ENCODE peak calls at places on chromosome 10, in ten cellular contexts. O is HCEC 1CT; W is Panc1; E is anterior cingulate cortex; Y is HCT116; N is T47D; S is GM13977; L is activated naive CD4-positive, alpha-beta T cell; X is cardiac muscle cell; D is T-helper 1 cell. A is an unnamed sample.

GRCh38 chr10:121684276-121684675 is 86.0 kb upstream of the FGFR2 start:
- DNase-seq in O (peak), W (no peak), E (no peak), Y (no peak), N (no peak), S (no peak), L (no peak), X (peak), D (no peak), A (no peak)

GRCh38 chr10:94496010-94496409 is 49.6 kb upstream of the HELLS start:
- DNase-seq in O (peak), W (no peak), E (no peak), Y (no peak), N (no peak), S (peak), L (no peak), X (no peak), D (no peak), A (no peak)

GRCh38 chr10:60654813-60655464 is 123.3 kb upstream of the CDK1 start:
- DNase-seq in O (peak), W (peak), E (no peak), Y (peak), N (no peak), S (no peak), L (no peak), X (peak), D (no peak), A (no peak)

GRCh38 chr10:3077940-3078630 is 10.7 kb downstream of the PFKP start:
- DNase-seq in O (no peak), W (no peak), E (no peak), Y (no peak), N (no peak), S (no peak), L (no peak), X (no peak), D (no peak), A (no peak)

GRCh38 chr10:66983482-66983818 is 57.6 kb downstream of the LRRTM3 start:
- DNase-seq in O (no peak), W (no peak), E (no peak), Y (no peak), N (no peak), S (no peak), L (no peak), X (no peak), D (no peak), A (no peak)

GRCh38 chr10:101095550-101096213 is 33.9 kb downstream of the KAZALD1 start:
- DNase-seq in O (peak), W (peak), E (no peak), Y (peak), N (peak), S (peak), L (peak), X (peak), D (peak), A (peak)

GRCh38 chr10:30537586-30537985 is 92.0 kb downstream of the LYZL2 start:
- DNase-seq in O (no peak), W (no peak), E (no peak), Y (no peak), N (no peak), S (no peak), L (no peak), X (no peak), D (no peak), A (no peak)

GRCh38 chr10:117148284-117148683 is 10.2 kb upstream of the VAX1 start:
- DNase-seq in O (no peak), W (no peak), E (no peak), Y (no peak), N (no peak), S (no peak), L (no peak), X (no peak), D (no peak), A (no peak)

GRCh38 chr10:128011059-128011979 is 104.4 kb downstream of the PTPRE start:
- DNase-seq in O (peak), W (peak), E (peak), Y (peak), N (peak), S (peak), L (peak), X (peak), D (peak), A (peak)

GRCh38 chr10:116183733-116184447 is 89.1 kb downstream of the GFRA1 start:
- DNase-seq in O (peak), W (no peak), E (no peak), Y (no peak), N (peak), S (no peak), L (no peak), X (peak), D (no peak), A (no peak)

GRCh38 chr10:10351451-10351850 is 666.2 kb upstream of the CELF2 start:
- DNase-seq in O (no peak), W (no peak), E (no peak), Y (no peak), N (no peak), S (no peak), L (no peak), X (no peak), D (no peak), A (no peak)

GRCh38 chr10:8403711-8404371 is 349.4 kb downstream of the GATA3 start:
- DNase-seq in O (no peak), W (no peak), E (no peak), Y (no peak), N (no peak), S (no peak), L (no peak), X (no peak), D (no peak), A (no peak)

GRCh38 chr10:74337330-74338016 is 186.5 kb downstream of the ADK start:
- DNase-seq in O (no peak), W (no peak), E (no peak), Y (no peak), N (no peak), S (no peak), L (no peak), X (no peak), D (no peak), A (peak)

GRCh38 chr10:43921881-43922280 is 273.2 kb upstream of the ZNF32 start:
- DNase-seq in O (no peak), W (no peak), E (no peak), Y (no peak), N (no peak), S (no peak), L (no peak), X (no peak), D (no peak), A (no peak)

GRCh38 chr10:62136931-62137330 is 131.7 kb downstream of the RTKN2 start:
- DNase-seq in O (peak), W (no peak), E (no peak), Y (no peak), N (peak), S (no peak), L (no peak), X (no peak), D (no peak), A (no peak)

GRCh38 chr10:65194131-65194530 is 1672.9 kb downstream of the REEP3 start:
- DNase-seq in O (no peak), W (no peak), E (no peak), Y (no peak), N (no peak), S (no peak), L (no peak), X (peak), D (no peak), A (peak)

GRCh38 chr10:71848325-71849277 is 2.5 kb downstream of the PSAP start:
- DNase-seq in O (no peak), W (no peak), E (no peak), Y (no peak), N (no peak), S (no peak), L (no peak), X (no peak), D (no peak), A (no peak)

GRCh38 chr10:6977641-6978627 is 397.9 kb upstream of the PRKCQ start:
- DNase-seq in O (no peak), W (no peak), E (no peak), Y (no peak), N (no peak), S (no peak), L (no peak), X (no peak), D (no peak), A (no peak)

GRCh38 chr10:100866575-100867098 is 46.1 kb upstream of the SLF2 start:
- DNase-seq in O (no peak), W (no peak), E (no peak), Y (no peak), N (no peak), S (no peak), L (no peak), X (no peak), D (no peak), A (no peak)

GRCh38 chr10:60537697-60538096 is 148.0 kb upstream of the ANK3 start:
- DNase-seq in O (no peak), W (peak), E (no peak), Y (peak), N (no peak), S (no peak), L (no peak), X (no peak), D (no peak), A (no peak)

GRCh38 chr10:113362645-113363091 is 190.2 kb upstream of the HABP2 start:
- DNase-seq in O (no peak), W (no peak), E (no peak), Y (no peak), N (peak), S (no peak), L (no peak), X (peak), D (no peak), A (no peak)

GRCh38 chr10:63618552-63618951 is 97.4 kb downstream of the REEP3 start:
- DNase-seq in O (no peak), W (no peak), E (no peak), Y (no peak), N (no peak), S (no peak), L (no peak), X (no peak), D (no peak), A (no peak)

GRCh38 chr10:75127481-75127880 is 16.0 kb downstream of the SAMD8 start:
- DNase-seq in O (peak), W (no peak), E (no peak), Y (no peak), N (no peak), S (no peak), L (no peak), X (peak), D (no peak), A (no peak)

GRCh38 chr10:90583416-90583815 is 274.4 kb downstream of the HTR7 start:
- DNase-seq in O (no peak), W (no peak), E (no peak), Y (no peak), N (no peak), S (no peak), L (no peak), X (peak), D (no peak), A (no peak)

GRCh38 chr10:24503627-24504320 is 219.9 kb downstream of the ARHGAP21 start:
- DNase-seq in O (peak), W (peak), E (no peak), Y (peak), N (peak), S (peak), L (no peak), X (peak), D (no peak), A (peak)

GRCh38 chr10:116877391-116877790 is 28.1 kb downstream of the ENO4 start:
- DNase-seq in O (no peak), W (no peak), E (no peak), Y (no peak), N (peak), S (no peak), L (no peak), X (no peak), D (no peak), A (no peak)

GRCh38 chr10:81920213-81920829 is 45.3 kb downstream of the NRG3 start:
- DNase-seq in O (no peak), W (no peak), E (no peak), Y (no peak), N (peak), S (peak), L (no peak), X (no peak), D (no peak), A (peak)

GRCh38 chr10:36469585-36469984 is 655.8 kb upstream of the ANKRD30A start:
- DNase-seq in O (peak), W (no peak), E (no peak), Y (no peak), N (no peak), S (no peak), L (no peak), X (no peak), D (no peak), A (no peak)

A was measured in A549.